ENCODE peak calls at places on chromosomes 13 and 19, in ten cellular contexts. One of them, this sample, is unnamed.

GRCh38 chr13:49791753-49792549 is 531 bp downstream of the KPNA3 start:
- DNase-seq in heart left ventricle: peak
- DNase-seq in esophagus muscularis mucosa: no peak
- DNase-seq in neural progenitor cell: peak
- DNase-seq in astrocyte of the spinal cord: peak
- DNase-seq in K562: peak
- DNase-seq in endothelial cell: peak
- DNase-seq in ascending aorta: peak
- DNase-seq in OCI-LY7: peak
- DNase-seq in esophagus squamous epithelium: no peak
- DNase-seq in this sample: peak

GRCh38 chr19:852136-853013 is at the start of gene ELANE:
- DNase-seq in esophagus squamous epithelium: no peak
- DNase-seq in esophagus muscularis mucosa: no peak
- DNase-seq in neural progenitor cell: no peak
- DNase-seq in K562: no peak
- DNase-seq in OCI-LY7: no peak
- DNase-seq in astrocyte of the spinal cord: no peak
- DNase-seq in ascending aorta: no peak
- DNase-seq in endothelial cell: no peak
- DNase-seq in heart left ventricle: no peak
- DNase-seq in this sample: no peak

GRCh38 chr19:17125728-17126677 is 50.4 kb downstream of the MYO9B start:
- DNase-seq in OCI-LY7: peak
- DNase-seq in esophagus muscularis mucosa: no peak
- DNase-seq in endothelial cell: no peak
- DNase-seq in ascending aorta: peak
- DNase-seq in K562: no peak
- DNase-seq in heart left ventricle: peak
- DNase-seq in neural progenitor cell: no peak
- DNase-seq in esophagus squamous epithelium: no peak
- DNase-seq in astrocyte of the spinal cord: no peak
- DNase-seq in this sample: peak

GRCh38 chr13:77516342-77516789 is 19.1 kb upstream of the SCEL start:
- DNase-seq in esophagus squamous epithelium: no peak
- DNase-seq in OCI-LY7: no peak
- DNase-seq in astrocyte of the spinal cord: peak
- DNase-seq in ascending aorta: no peak
- DNase-seq in heart left ventricle: no peak
- DNase-seq in esophagus muscularis mucosa: no peak
- DNase-seq in neural progenitor cell: no peak
- DNase-seq in endothelial cell: no peak
- DNase-seq in K562: no peak
- DNase-seq in this sample: no peak

GRCh38 chr19:17333611-17334413 is 843 bp downstream of the ANO8 start:
- DNase-seq in heart left ventricle: no peak
- DNase-seq in OCI-LY7: peak
- DNase-seq in endothelial cell: no peak
- DNase-seq in ascending aorta: no peak
- DNase-seq in esophagus muscularis mucosa: no peak
- DNase-seq in K562: peak
- DNase-seq in esophagus squamous epithelium: no peak
- DNase-seq in astrocyte of the spinal cord: peak
- DNase-seq in neural progenitor cell: peak
- DNase-seq in this sample: no peak

GRCh38 chr19:2478324-2478755 is 2.4 kb downstream of the GADD45B start:
- DNase-seq in heart left ventricle: peak
- DNase-seq in esophagus squamous epithelium: no peak
- DNase-seq in endothelial cell: no peak
- DNase-seq in ascending aorta: peak
- DNase-seq in astrocyte of the spinal cord: peak
- DNase-seq in esophagus muscularis mucosa: no peak
- DNase-seq in K562: no peak
- DNase-seq in OCI-LY7: peak
- DNase-seq in neural progenitor cell: peak
- DNase-seq in this sample: peak

GRCh38 chr19:47230122-47230920 is 678 bp downstream of the BBC3 start:
- DNase-seq in esophagus squamous epithelium: no peak
- DNase-seq in OCI-LY7: peak
- DNase-seq in ascending aorta: peak
- DNase-seq in endothelial cell: peak
- DNase-seq in astrocyte of the spinal cord: peak
- DNase-seq in neural progenitor cell: peak
- DNase-seq in K562: peak
- DNase-seq in esophagus muscularis mucosa: no peak
- DNase-seq in heart left ventricle: peak
- DNase-seq in this sample: peak

GRCh38 chr13:77213644-77214043 is 113.2 kb downstream of the MYCBP2 start:
- DNase-seq in esophagus muscularis mucosa: no peak
- DNase-seq in heart left ventricle: no peak
- DNase-seq in K562: no peak
- DNase-seq in endothelial cell: no peak
- DNase-seq in neural progenitor cell: no peak
- DNase-seq in esophagus squamous epithelium: no peak
- DNase-seq in OCI-LY7: no peak
- DNase-seq in astrocyte of the spinal cord: peak
- DNase-seq in ascending aorta: no peak
- DNase-seq in this sample: no peak

GRCh38 chr19:16330368-16330801 is 5.8 kb downstream of the KLF2 start:
- DNase-seq in esophagus muscularis mucosa: no peak
- DNase-seq in OCI-LY7: peak
- DNase-seq in ascending aorta: peak
- DNase-seq in endothelial cell: no peak
- DNase-seq in esophagus squamous epithelium: peak
- DNase-seq in neural progenitor cell: no peak
- DNase-seq in astrocyte of the spinal cord: peak
- DNase-seq in heart left ventricle: peak
- DNase-seq in K562: peak
- DNase-seq in this sample: peak

GRCh38 chr19:17460372-17461230 is at the start of gene NXNL1:
- DNase-seq in astrocyte of the spinal cord: no peak
- DNase-seq in OCI-LY7: no peak
- DNase-seq in heart left ventricle: peak
- DNase-seq in endothelial cell: no peak
- DNase-seq in neural progenitor cell: no peak
- DNase-seq in esophagus squamous epithelium: no peak
- DNase-seq in ascending aorta: no peak
- DNase-seq in esophagus muscularis mucosa: no peak
- DNase-seq in K562: no peak
- DNase-seq in this sample: no peak

GRCh38 chr13:113595131-113595530 is 10.6 kb downstream of the TFDP1 start:
- DNase-seq in esophagus muscularis mucosa: no peak
- DNase-seq in OCI-LY7: no peak
- DNase-seq in endothelial cell: no peak
- DNase-seq in heart left ventricle: no peak
- DNase-seq in K562: no peak
- DNase-seq in astrocyte of the spinal cord: no peak
- DNase-seq in neural progenitor cell: no peak
- DNase-seq in ascending aorta: no peak
- DNase-seq in esophagus squamous epithelium: no peak
- DNase-seq in this sample: no peak

GRCh38 chr13:97948041-97948440 is 5.4 kb upstream of the IPO5 start:
- DNase-seq in K562: no peak
- DNase-seq in OCI-LY7: no peak
- DNase-seq in heart left ventricle: no peak
- DNase-seq in esophagus squamous epithelium: no peak
- DNase-seq in astrocyte of the spinal cord: no peak
- DNase-seq in esophagus muscularis mucosa: no peak
- DNase-seq in ascending aorta: no peak
- DNase-seq in neural progenitor cell: no peak
- DNase-seq in endothelial cell: no peak
- DNase-seq in this sample: no peak

GRCh38 chr19:7326105-7326877 is 22.4 kb upstream of the ARHGEF18 start:
- DNase-seq in heart left ventricle: no peak
- DNase-seq in ascending aorta: no peak
- DNase-seq in neural progenitor cell: peak
- DNase-seq in endothelial cell: no peak
- DNase-seq in esophagus squamous epithelium: no peak
- DNase-seq in astrocyte of the spinal cord: peak
- DNase-seq in esophagus muscularis mucosa: no peak
- DNase-seq in OCI-LY7: peak
- DNase-seq in K562: peak
- DNase-seq in this sample: peak
- TF ChIP-seq CTCF in heart left ventricle: peak
- TF ChIP-seq CTCF in ascending aorta: peak
- TF ChIP-seq CTCF in neural progenitor cell: peak
- TF ChIP-seq CTCF in endothelial cell: peak
- TF ChIP-seq CTCF in esophagus squamous epithelium: peak
- TF ChIP-seq CTCF in astrocyte of the spinal cord: peak
- TF ChIP-seq CTCF in esophagus muscularis mucosa: no peak
- TF ChIP-seq CTCF in OCI-LY7: peak
- TF ChIP-seq CTCF in K562: peak
- TF ChIP-seq CTCF in this sample: peak

GRCh38 chr13:57631607-57632275 is at the start of gene PCDH17:
- DNase-seq in endothelial cell: peak
- DNase-seq in esophagus squamous epithelium: no peak
- DNase-seq in heart left ventricle: peak
- DNase-seq in esophagus muscularis mucosa: no peak
- DNase-seq in astrocyte of the spinal cord: peak
- DNase-seq in OCI-LY7: no peak
- DNase-seq in K562: no peak
- DNase-seq in ascending aorta: peak
- DNase-seq in neural progenitor cell: peak
- DNase-seq in this sample: peak
- TF ChIP-seq CTCF in endothelial cell: no peak
- TF ChIP-seq CTCF in esophagus squamous epithelium: no peak
- TF ChIP-seq CTCF in heart left ventricle: no peak
- TF ChIP-seq CTCF in esophagus muscularis mucosa: no peak
- TF ChIP-seq CTCF in astrocyte of the spinal cord: no peak
- TF ChIP-seq CTCF in OCI-LY7: no peak
- TF ChIP-seq CTCF in K562: no peak
- TF ChIP-seq CTCF in ascending aorta: no peak
- TF ChIP-seq CTCF in neural progenitor cell: peak
- TF ChIP-seq CTCF in this sample: no peak

DNA sequence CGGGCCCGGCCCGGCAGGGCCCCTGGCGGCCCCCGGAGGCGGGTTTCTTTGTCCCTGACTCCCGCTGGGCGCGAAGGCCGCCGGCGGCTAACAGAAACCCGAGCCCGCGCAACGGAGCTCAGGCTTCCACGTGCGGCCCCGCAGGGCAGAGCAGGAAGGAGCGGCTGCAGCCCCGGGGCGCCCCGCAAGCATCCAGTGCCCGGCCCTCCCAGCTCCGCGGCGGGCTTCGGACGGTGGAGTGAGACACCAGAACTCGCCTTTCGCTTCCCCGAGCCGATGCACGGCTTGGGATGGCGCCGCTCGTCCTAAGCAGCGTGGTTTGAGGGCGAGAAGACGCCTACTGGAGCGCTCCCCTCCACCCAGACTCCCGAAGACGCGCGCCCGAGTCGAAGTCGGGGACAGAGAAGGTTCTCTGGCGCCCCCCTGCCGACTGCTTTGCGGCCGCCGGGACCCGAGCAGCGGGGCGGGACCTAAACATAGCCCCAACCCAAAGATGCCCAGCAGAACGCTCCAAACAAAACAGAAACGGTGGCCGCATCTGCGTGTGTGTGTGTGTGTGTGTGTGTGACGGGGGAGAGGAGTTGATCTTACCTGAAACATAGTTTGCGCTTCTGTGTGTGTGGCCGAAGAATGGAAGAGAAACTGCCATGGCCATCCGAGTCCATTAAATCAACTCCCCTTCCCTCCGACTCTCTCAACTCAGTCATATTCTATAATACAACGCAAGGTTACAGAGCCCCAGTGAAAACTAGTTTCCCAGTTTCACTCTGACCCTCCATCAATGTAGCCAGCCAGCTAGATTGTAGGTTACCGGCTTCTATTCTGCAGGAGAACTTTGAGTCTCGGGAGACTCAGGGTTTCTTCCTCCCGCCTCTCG is 629 bp upstream of the FGF9 start:
- DNase-seq in ascending aorta: no peak
- DNase-seq in esophagus muscularis mucosa: no peak
- DNase-seq in endothelial cell: peak
- DNase-seq in astrocyte of the spinal cord: peak
- DNase-seq in esophagus squamous epithelium: no peak
- DNase-seq in heart left ventricle: peak
- DNase-seq in K562: peak
- DNase-seq in neural progenitor cell: peak
- DNase-seq in OCI-LY7: peak
- DNase-seq in this sample: peak
- TF ChIP-seq CTCF in ascending aorta: no peak
- TF ChIP-seq CTCF in esophagus muscularis mucosa: no peak
- TF ChIP-seq CTCF in endothelial cell: no peak
- TF ChIP-seq CTCF in astrocyte of the spinal cord: peak
- TF ChIP-seq CTCF in esophagus squamous epithelium: no peak
- TF ChIP-seq CTCF in heart left ventricle: no peak
- TF ChIP-seq CTCF in K562: no peak
- TF ChIP-seq CTCF in neural progenitor cell: peak
- TF ChIP-seq CTCF in OCI-LY7: peak
- TF ChIP-seq CTCF in this sample: no peak

GRCh38 chr19:51509823-51510660 is 8.4 kb upstream of the SIGLEC12 start:
- DNase-seq in heart left ventricle: no peak
- DNase-seq in endothelial cell: no peak
- DNase-seq in K562: peak
- DNase-seq in esophagus squamous epithelium: no peak
- DNase-seq in ascending aorta: no peak
- DNase-seq in OCI-LY7: no peak
- DNase-seq in astrocyte of the spinal cord: no peak
- DNase-seq in esophagus muscularis mucosa: peak
- DNase-seq in neural progenitor cell: no peak
- DNase-seq in this sample: no peak
- TF ChIP-seq CTCF in heart left ventricle: no peak
- TF ChIP-seq CTCF in endothelial cell: no peak
- TF ChIP-seq CTCF in K562: no peak
- TF ChIP-seq CTCF in esophagus squamous epithelium: no peak
- TF ChIP-seq CTCF in ascending aorta: no peak
- TF ChIP-seq CTCF in OCI-LY7: no peak
- TF ChIP-seq CTCF in astrocyte of the spinal cord: no peak
- TF ChIP-seq CTCF in esophagus muscularis mucosa: no peak
- TF ChIP-seq CTCF in neural progenitor cell: no peak
- TF ChIP-seq CTCF in this sample: no peak

DNA sequence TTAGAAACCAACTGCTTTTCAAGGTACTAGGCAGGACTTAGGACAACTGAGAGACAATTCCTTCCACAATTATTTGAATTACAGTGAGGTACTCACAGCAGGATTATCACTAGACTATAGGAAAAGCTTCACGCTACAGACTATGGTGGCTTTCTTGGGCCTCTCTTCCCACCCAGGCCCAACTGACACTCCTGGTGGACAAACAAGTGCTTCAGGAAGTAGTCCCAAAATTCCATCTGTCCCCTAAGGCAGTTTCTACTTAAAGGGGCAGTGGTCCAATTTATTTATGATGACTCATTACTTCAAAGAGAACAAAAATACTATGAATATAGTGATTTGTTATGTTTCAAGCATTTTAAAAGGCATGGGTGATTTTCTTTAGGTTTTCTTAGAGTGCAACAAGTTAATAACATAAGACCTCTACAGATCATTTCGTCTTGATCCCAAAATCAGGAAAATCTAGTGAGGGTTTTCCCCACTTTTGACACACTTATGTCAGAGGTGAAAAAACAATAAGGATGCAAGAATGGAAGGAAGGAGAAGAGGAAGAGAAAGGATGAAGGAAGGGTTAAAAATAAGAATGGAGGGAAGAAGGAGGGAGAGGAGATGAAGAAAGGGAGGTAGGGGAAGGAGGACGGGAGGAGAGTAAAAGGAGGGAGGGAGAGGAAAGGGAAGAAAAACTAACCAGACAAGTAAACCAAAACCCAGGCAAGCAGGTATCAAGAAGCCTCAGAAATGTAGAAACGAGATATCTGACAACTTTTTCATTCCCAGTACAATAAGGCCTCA is 100.7 kb downstream of the SERP2 start:
- DNase-seq in esophagus muscularis mucosa: no peak
- DNase-seq in heart left ventricle: no peak
- DNase-seq in astrocyte of the spinal cord: peak
- DNase-seq in neural progenitor cell: no peak
- DNase-seq in OCI-LY7: no peak
- DNase-seq in endothelial cell: no peak
- DNase-seq in esophagus squamous epithelium: no peak
- DNase-seq in K562: no peak
- DNase-seq in ascending aorta: no peak
- DNase-seq in this sample: peak
- TF ChIP-seq CTCF in esophagus muscularis mucosa: no peak
- TF ChIP-seq CTCF in heart left ventricle: no peak
- TF ChIP-seq CTCF in astrocyte of the spinal cord: no peak
- TF ChIP-seq CTCF in neural progenitor cell: peak
- TF ChIP-seq CTCF in OCI-LY7: no peak
- TF ChIP-seq CTCF in endothelial cell: no peak
- TF ChIP-seq CTCF in esophagus squamous epithelium: no peak
- TF ChIP-seq CTCF in K562: no peak
- TF ChIP-seq CTCF in ascending aorta: no peak
- TF ChIP-seq CTCF in this sample: no peak

This sample was measured in testis.